ENCODE peak calls at places on chromosomes 3 and 15, in seven cellular contexts. T is GM10248, H is keratinocyte, I is HFFc6, V is breast epithelium, G is psoas muscle, P is uterus. Y is an unnamed sample.

GRCh38 chr3:110989446-110989845 is 82.2 kb upstream of the NECTIN3 start:
- DNase-seq in I (no peak), G (no peak), H (no peak), P (no peak), V (no peak), T (no peak), Y (no peak)

GRCh38 chr15:40108061-40108854 is 421 bp downstream of the BMF start:
- DNase-seq in V (peak), I (peak), T (peak), G (peak), P (peak), H (no peak), Y (no peak)

GRCh38 chr3:10310578-10310977 is 10.3 kb downstream of the SEC13 start:
- DNase-seq in V (no peak), G (no peak), P (no peak), T (no peak), I (peak), H (no peak), Y (no peak)

GRCh38 chr3:34859741-34860140 is 779.6 kb upstream of the ARPP21 start:
- DNase-seq in T (no peak), I (no peak), G (no peak), V (no peak), P (no peak), H (no peak), Y (no peak)

GRCh38 chr15:85620321-85621044 is 174.2 kb downstream of the KLHL25 start:
- DNase-seq in I (peak), T (no peak), P (peak), G (no peak), V (no peak), H (no peak), Y (no peak)

GRCh38 chr15:35618260-35619188 is 72.6 kb upstream of the DPH6 start:
- DNase-seq in H (no peak), P (no peak), T (no peak), V (no peak), G (no peak), I (no peak), Y (no peak)

GRCh38 chr15:44726136-44726535 is 10.2 kb upstream of the TRIM69 start:
- DNase-seq in V (no peak), H (no peak), P (no peak), G (no peak), T (no peak), I (no peak), Y (no peak)

GRCh38 chr15:33729648-33730047 is 238.6 kb upstream of the CHRM5 start:
- DNase-seq in H (no peak), P (no peak), T (no peak), I (no peak), V (no peak), G (no peak), Y (no peak)

GRCh38 chr15:33068007-33068441 is 126.5 kb downstream of the FMN1 start:
- DNase-seq in H (no peak), G (peak), P (no peak), T (no peak), V (peak), I (peak), Y (no peak)

GRCh38 chr15:100707229-100707628 is 104.8 kb downstream of the ASB7 start:
- DNase-seq in P (peak), T (no peak), H (no peak), V (no peak), G (no peak), I (no peak), Y (no peak)

GRCh38 chr15:93072011-93072410 is 17.0 kb downstream of the RGMA start:
- DNase-seq in T (no peak), H (no peak), I (no peak), V (no peak), P (no peak), G (no peak), Y (no peak)

GRCh38 chr15:72722071-72722696 is 36.2 kb downstream of the BBS4 start:
- DNase-seq in I (peak), P (peak), H (peak), G (peak), V (no peak), T (peak), Y (peak)

GRCh38 chr3:142542054-142542453 is 36.5 kb downstream of the ATR start:
- DNase-seq in I (no peak), V (no peak), H (no peak), P (no peak), T (no peak), G (no peak), Y (no peak)

GRCh38 chr15:95341686-95342085 is 988.8 kb upstream of the NR2F2 start:
- DNase-seq in I (no peak), T (no peak), P (no peak), V (no peak), H (no peak), G (no peak), Y (no peak)

GRCh38 chr3:180466401-180467005 is 135.5 kb upstream of the TTC14 start:
- DNase-seq in V (no peak), I (no peak), P (no peak), T (no peak), H (no peak), G (no peak), Y (no peak)

GRCh38 chr3:178454714-178455113 is 81.5 kb upstream of the KCNMB2 start:
- DNase-seq in G (peak), P (peak), H (no peak), T (no peak), V (no peak), I (peak), Y (no peak)

GRCh38 chr15:62288361-62289017 is 123.4 kb upstream of the C2CD4B start:
- DNase-seq in I (no peak), T (no peak), V (no peak), H (no peak), P (no peak), G (no peak), Y (no peak)

GRCh38 chr3:142180761-142181362 is 31.5 kb upstream of the TFDP2 start:
- DNase-seq in H (no peak), P (peak), V (no peak), I (peak), G (peak), T (no peak), Y (peak)

GRCh38 chr3:18423401-18424212 is 1.5 kb downstream of the SATB1 start:
- DNase-seq in V (no peak), I (peak), T (peak), P (peak), G (peak), H (no peak), Y (peak)

GRCh38 chr3:25686766-25687165 is 22.1 kb upstream of the TOP2B start:
- DNase-seq in I (no peak), G (no peak), P (no peak), T (no peak), H (no peak), V (no peak), Y (no peak)

GRCh38 chr3:152193673-152194267 is 75.0 kb upstream of the MBNL1 start:
- DNase-seq in H (no peak), V (no peak), T (peak), I (no peak), G (no peak), P (no peak), Y (no peak)

GRCh38 chr3:179063945-179064560 is 7.6 kb downstream of the ZMAT3 start:
- DNase-seq in P (no peak), G (no peak), H (no peak), V (no peak), T (no peak), I (peak), Y (no peak)

GRCh38 chr15:97849183-97849582 is 111.3 kb upstream of the ARRDC4 start:
- DNase-seq in V (no peak), G (no peak), H (no peak), P (no peak), I (no peak), T (no peak), Y (no peak)
- TF ChIP-seq CTCF in V (no peak), G (no peak), H (no peak), P (no peak), I (no peak), T (no peak), Y (no peak)

GRCh38 chr3:155675094-155675493 is 69.8 kb downstream of the PLCH1 start:
- DNase-seq in P (no peak), G (no peak), V (no peak), I (no peak), T (no peak), H (no peak), Y (no peak)

GRCh38 chr3:155673411-155673810 is 71.5 kb downstream of the PLCH1 start:
- DNase-seq in I (no peak), V (no peak), P (no peak), T (no peak), H (no peak), G (no peak), Y (no peak)

GRCh38 chr3:155676252-155676981 is 68.5 kb downstream of the PLCH1 start:
- DNase-seq in H (no peak), P (no peak), V (no peak), G (no peak), T (no peak), I (peak), Y (no peak)
- TF ChIP-seq CTCF in H (no peak), P (no peak), V (no peak), G (no peak), T (no peak), I (no peak), Y (no peak)

DNA sequence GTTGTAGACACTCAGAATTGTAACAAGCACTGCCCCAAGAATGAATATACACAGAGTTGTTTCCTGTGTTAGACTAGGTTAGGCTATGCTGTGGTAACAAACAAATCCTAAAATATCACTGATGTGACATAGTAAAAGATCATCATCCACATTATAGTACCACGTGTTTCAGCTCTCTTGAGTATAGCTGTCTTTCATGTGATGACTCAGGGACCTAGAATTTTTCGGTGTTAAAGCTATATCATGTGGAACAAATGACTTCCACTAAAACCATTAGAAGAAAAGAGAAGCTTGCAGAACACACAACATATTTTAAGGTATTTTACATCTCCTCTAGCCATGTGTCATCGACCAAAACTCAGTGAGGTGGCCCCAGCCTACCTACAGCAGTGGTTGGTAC is 307.9 kb upstream of the RBMS3 start:
- DNase-seq in P (no peak), H (no peak), T (no peak), G (no peak), I (peak), V (no peak), Y (no peak)
- TF ChIP-seq CTCF in P (no peak), H (no peak), T (no peak), G (no peak), I (no peak), V (no peak), Y (no peak)

GRCh38 chr3:40602778-40603385 is 78.1 kb downstream of the ZNF621 start:
- DNase-seq in T (no peak), G (no peak), H (no peak), P (no peak), V (no peak), I (no peak), Y (no peak)
- TF ChIP-seq CTCF in T (no peak), G (no peak), H (no peak), P (no peak), V (no peak), I (no peak), Y (no peak)

Y was measured in natural killer cell.